ENCODE peak calls at places on chromosomes 7 and 10, in nine cellular contexts. B, Q, W, H, X, R, L, D and V are unnamed samples. For H3K4me1, the result is how much of the 10 kb centered on the place peaks cover.

GRCh38 chr7:140165422-140165821 is 11.4 kb downstream of the KDM7A start:
- DNase-seq in R (no peak), L (no peak), X (peak), H (no peak), W (no peak), D (no peak), B (no peak), Q (no peak), V (no peak)

GRCh38 chr7:37187179-37187578 is 261.5 kb downstream of the ELMO1 start:
- DNase-seq in H (no peak), Q (no peak), B (no peak), X (no peak), W (no peak), R (no peak), D (no peak), L (no peak), V (no peak)

GRCh38 chr7:90629306-90629918 is 33.3 kb downstream of the CDK14 start:
- DNase-seq in R (no peak), W (peak), Q (no peak), X (peak), B (no peak), D (peak), H (no peak), L (no peak), V (no peak)

GRCh38 chr10:48383393-48383792 is 76.9 kb downstream of the MAPK8 start:
- DNase-seq in R (no peak), B (no peak), X (no peak), H (no peak), W (no peak), L (no peak), D (no peak), Q (no peak), V (no peak)

GRCh38 chr7:57398548-57398947 is 51.4 kb upstream of the ZNF716 start:
- DNase-seq in H (no peak), R (no peak), X (no peak), L (no peak), Q (no peak), W (no peak), D (no peak), B (no peak), V (no peak)

GRCh38 chr7:63038987-63039386 is 959.7 kb upstream of the ZNF722 start:
- DNase-seq in R (no peak), X (no peak), W (no peak), B (no peak), Q (no peak), D (no peak), L (no peak), H (no peak), V (no peak)

GRCh38 chr7:139725077-139725476 is 52.7 kb downstream of the HIPK2 start:
- DNase-seq in L (no peak), D (peak), B (no peak), Q (no peak), W (no peak), H (no peak), R (no peak), X (peak), V (no peak)

GRCh38 chr7:155143381-155143780 is 73.3 kb downstream of the HTR5A start:
- DNase-seq in H (no peak), B (no peak), W (no peak), Q (no peak), D (no peak), X (no peak), L (no peak), R (no peak), V (no peak)

GRCh38 chr7:69537691-69538090 is 60.6 kb upstream of the AUTS2 start:
- DNase-seq in Q (no peak), B (no peak), R (no peak), W (no peak), H (no peak), D (no peak), L (no peak), X (no peak), V (no peak)

GRCh38 chr7:72334733-72335132 is 77.4 kb downstream of the CALN1 start:
- DNase-seq in X (no peak), R (no peak), H (no peak), B (no peak), L (no peak), W (no peak), D (no peak), Q (no peak), V (no peak)

GRCh38 chr7:39238209-39238869 is 260.6 kb downstream of the POU6F2 start:
- DNase-seq in R (no peak), X (no peak), D (no peak), L (no peak), B (no peak), H (no peak), Q (no peak), W (no peak), V (peak)

GRCh38 chr10:30116254-30116573 is 56.8 kb upstream of the JCAD start:
- DNase-seq in Q (no peak), W (no peak), D (no peak), L (no peak), R (no peak), X (no peak), B (no peak), H (no peak), V (no peak)

GRCh38 chr7:111474723-111475418 is 87.4 kb downstream of the IMMP2L start:
- DNase-seq in L (no peak), D (no peak), H (no peak), W (no peak), R (no peak), B (no peak), Q (no peak), X (no peak), V (no peak)

GRCh38 chr7:99928994-99929729 is at the start of gene GJC3:
- DNase-seq in B (peak), Q (peak), W (peak), X (peak), R (peak), H (peak), L (peak), D (peak), V (peak)

GRCh38 chr7:29239638-29240037 is 45.1 kb downstream of the CHN2 start:
- DNase-seq in D (no peak), W (no peak), X (no peak), L (no peak), R (no peak), H (no peak), Q (no peak), B (no peak), V (peak)

GRCh38 chr10:127904931-127905622 is 1.8 kb upstream of the PTPRE start:
- DNase-seq in R (no peak), W (no peak), B (no peak), D (no peak), X (no peak), L (no peak), H (no peak), Q (no peak), V (peak)

GRCh38 chr10:89793649-89794254 is 92.4 kb downstream of the KIF20B start:
- DNase-seq in X (peak), H (no peak), B (no peak), R (no peak), Q (no peak), D (peak), L (no peak), W (peak), V (no peak)

GRCh38 chr7:143444063-143444782 is 970 bp downstream of the TAS2R60 start:
- DNase-seq in W (no peak), Q (no peak), B (no peak), R (no peak), H (no peak), X (no peak), D (no peak), L (no peak), V (no peak)

GRCh38 chr10:60914676-60915075 is 29.3 kb downstream of the RHOBTB1 start:
- DNase-seq in B (no peak), R (no peak), H (peak), L (no peak), Q (no peak), W (no peak), X (peak), D (no peak), V (no peak)

GRCh38 chr10:77724820-77725219 is 87.2 kb upstream of the KCNMA1 start:
- DNase-seq in X (no peak), L (no peak), H (no peak), Q (no peak), D (no peak), B (no peak), R (no peak), W (no peak), V (no peak)

GRCh38 chr10:77686096-77686495 is 48.5 kb upstream of the KCNMA1 start:
- DNase-seq in Q (no peak), L (no peak), W (no peak), B (no peak), D (no peak), X (no peak), H (no peak), R (no peak), V (no peak)

GRCh38 chr10:63114031-63114814 is 18.9 kb upstream of the NRBF2 start:
- DNase-seq in Q (no peak), R (peak), L (peak), W (no peak), X (peak), B (peak), H (peak), D (no peak), V (peak)

DNA sequence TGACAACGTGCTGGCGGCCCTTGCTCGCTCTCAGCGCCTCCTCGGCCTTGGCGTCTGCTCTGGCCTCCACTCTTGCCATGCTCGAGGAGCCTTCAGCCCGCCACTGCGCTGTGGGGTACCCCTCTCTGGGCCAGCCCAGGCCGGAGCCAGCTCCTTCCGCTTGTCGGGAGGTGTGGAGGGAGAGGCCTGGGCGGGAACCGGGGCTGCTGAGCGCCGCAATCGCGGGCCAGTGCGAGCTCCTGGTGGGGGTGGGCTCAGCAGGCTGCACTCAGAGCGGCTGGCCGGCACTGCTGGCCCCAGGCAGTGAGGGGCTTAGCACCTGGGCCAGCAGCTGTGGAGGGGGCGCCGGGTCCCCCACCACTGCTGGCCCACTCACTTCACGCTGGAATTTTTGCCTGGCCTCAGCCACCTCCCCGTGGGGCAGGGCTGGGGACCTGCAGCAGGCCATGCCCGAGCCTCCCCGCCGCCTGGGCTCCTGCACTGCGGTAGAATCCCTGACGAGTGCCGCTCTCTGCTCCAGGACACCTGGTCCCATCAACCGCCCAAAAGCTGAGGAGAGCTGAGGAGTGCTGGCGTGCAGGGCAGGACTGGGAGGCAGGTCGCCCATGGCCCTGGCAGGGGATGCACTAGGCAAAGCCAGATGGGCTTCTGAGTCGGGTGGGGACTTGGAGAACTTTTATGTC is 372.2 kb upstream of the NRG3 start:
- DNase-seq in H (no peak), W (no peak), R (no peak), B (no peak), X (no peak), D (no peak), L (no peak), Q (no peak), V (no peak)
- H3K4me1 ChIP-seq in H (under half), W (under half), R (under half), B (under half), X (under half), D (under half), L (under half), Q (under half), V (under half)

DNA sequence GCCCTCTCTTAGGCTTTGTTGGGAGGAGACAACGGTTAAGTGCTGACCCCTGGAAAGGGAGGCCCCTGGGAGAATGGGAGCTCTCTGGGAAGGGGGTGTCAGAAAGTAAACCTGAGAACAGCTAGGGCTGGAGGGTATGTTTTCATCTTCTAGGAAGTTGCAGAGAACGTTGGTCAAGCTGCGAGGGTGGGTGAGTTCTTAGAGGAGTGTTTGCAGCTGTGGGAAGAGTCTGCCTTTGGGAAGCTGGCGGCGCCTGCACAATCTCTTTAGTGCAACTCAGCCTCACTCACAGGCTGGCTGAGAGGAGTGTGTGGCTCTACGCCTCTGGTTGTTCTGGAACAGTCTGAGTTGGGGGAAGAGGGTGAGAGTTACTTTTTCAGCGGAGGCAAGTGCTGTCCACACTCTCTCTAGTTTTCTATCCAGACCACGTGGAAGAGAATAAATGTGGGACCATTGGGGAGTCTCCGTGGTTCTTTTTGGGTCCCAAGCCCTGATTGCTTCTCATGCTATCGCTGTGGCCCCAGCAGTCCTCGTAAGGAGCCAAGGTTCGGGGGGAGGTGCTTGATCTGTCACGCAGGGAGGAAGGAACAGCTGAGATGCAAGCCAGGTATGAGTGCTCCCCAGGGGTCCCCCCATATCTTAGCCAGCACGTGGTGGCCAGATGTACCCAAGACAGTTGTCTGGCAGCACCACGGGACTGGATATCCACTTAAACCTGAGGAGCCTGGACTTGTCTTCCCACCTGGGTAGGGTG is 237.2 kb downstream of the BUB3 start:
- DNase-seq in R (no peak), H (no peak), W (no peak), L (no peak), Q (no peak), X (no peak), D (no peak), B (no peak), V (no peak)
- H3K4me1 ChIP-seq in R (under half), H (under half), W (under half), L (under half), Q (under half), X (under half), D (under half), B (under half), V (under half)

GRCh38 chr10:22701132-22701851 is 13.1 kb downstream of the PIP4K2A start:
- DNase-seq in R (no peak), W (no peak), L (no peak), B (no peak), H (no peak), D (no peak), X (no peak), Q (no peak), V (no peak)

GRCh38 chr10:22700489-22700888 is 13.9 kb downstream of the PIP4K2A start:
- DNase-seq in R (no peak), X (no peak), W (no peak), L (no peak), Q (no peak), B (no peak), H (no peak), D (no peak), V (no peak)

GRCh38 chr10:22704348-22705341 is 9.7 kb downstream of the PIP4K2A start:
- DNase-seq in L (no peak), X (no peak), W (no peak), B (no peak), Q (no peak), H (no peak), R (no peak), D (peak), V (no peak)

GRCh38 chr10:22699976-22700375 is 14.4 kb downstream of the PIP4K2A start:
- DNase-seq in B (no peak), L (no peak), H (no peak), Q (no peak), R (no peak), W (no peak), X (no peak), D (no peak), V (no peak)

DNA sequence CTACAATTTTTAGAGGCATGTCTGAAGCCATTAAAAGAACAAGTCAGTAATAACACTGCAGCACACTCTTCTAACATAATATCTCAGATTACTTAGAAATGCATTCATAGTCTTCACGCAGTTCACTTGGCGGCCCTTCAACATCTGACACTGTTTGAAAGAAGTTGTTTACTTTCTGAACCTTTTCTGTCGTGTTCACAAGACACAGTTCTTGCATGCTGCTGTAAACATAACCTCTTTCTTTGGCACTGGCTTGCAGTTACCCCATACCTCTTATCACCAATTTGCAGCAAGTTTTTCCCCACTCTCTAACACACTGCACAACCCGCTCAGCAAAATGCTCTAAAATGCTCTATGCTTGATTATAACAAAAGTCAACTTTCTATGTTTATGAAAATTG is 12.0 kb downstream of the PIP4K2A start:
- DNase-seq in Q (no peak), R (no peak), D (no peak), L (no peak), B (no peak), W (no peak), X (peak), H (no peak), V (no peak)
- H3K4me1 ChIP-seq in Q (under half), R (under half), D (under half), L (under half), B (under half), W (under half), X (under half), H (under half), V (under half)

DNA sequence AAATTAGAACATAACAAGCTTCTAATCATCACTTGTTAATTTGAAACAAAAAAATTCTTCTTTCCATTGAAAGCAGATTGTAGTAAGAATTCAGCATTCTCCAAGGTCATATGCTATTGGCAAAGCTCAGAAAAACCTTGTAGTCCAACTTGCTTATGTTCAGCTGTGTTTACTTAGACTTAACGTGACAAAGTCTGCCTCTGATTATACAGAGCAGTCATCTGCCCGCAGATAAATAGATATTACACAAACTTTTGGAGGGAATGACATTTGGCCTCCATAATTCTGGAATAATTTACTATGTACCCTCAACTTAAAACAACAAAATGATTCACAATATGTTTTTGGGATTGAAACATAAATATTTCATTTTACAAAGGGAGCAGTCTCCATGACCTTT is 45.8 kb downstream of the MKX start:
- DNase-seq in H (no peak), B (no peak), R (no peak), X (no peak), D (no peak), L (no peak), Q (no peak), W (no peak), V (no peak)
- H3K4me1 ChIP-seq in H (under half), B (under half), R (under half), X (under half), D (under half), L (under half), Q (under half), W (under half), V (under half)

GRCh38 chr10:79098061-79098460 is 29.3 kb downstream of the ZMIZ1 start:
- DNase-seq in D (no peak), R (no peak), Q (no peak), B (no peak), X (no peak), W (no peak), H (no peak), L (no peak), V (no peak)
- H3K4me1 ChIP-seq in D (half or more), R (half or more), Q (half or more), B (under half), X (half or more), W (under half), H (half or more), L (under half), V (half or more)

DNA sequence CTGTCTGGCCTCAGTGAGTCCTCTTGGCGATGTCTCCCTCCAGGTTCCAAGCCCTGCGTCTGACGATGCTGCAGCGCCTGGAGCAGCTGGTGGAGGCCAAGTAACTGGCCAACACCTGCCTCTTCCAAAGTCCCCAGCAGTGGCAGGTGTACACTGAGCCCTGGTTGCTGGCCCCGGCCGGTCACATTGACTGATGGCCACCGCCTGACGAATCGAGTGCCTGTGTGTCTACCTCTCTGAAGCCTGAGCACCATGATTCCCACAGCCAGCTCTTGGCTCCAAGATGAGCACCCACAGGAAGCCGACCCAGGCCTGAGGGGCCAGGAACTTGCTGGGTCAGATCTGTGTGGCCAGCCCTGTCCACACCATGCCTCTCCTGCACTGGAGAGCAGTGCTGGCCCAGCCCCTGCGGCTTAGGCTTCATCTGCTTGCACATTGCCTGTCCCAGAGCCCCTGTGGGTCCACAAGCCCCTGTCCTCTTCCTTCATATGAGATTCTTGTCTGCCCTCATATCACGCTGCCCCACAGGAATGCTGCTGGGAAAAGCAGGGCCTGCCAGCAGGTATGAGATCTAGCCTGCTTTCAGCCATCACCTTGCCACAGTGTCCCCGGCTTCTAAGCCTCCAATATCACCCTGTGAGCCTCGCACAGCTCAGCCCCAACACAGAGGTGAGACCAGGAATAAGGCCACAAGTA is 7.3 kb upstream of the ZNF22 start:
- DNase-seq in W (no peak), R (no peak), H (peak), D (no peak), Q (no peak), X (no peak), L (no peak), B (no peak), V (no peak)
- H3K4me1 ChIP-seq in W (under half), R (half or more), H (under half), D (under half), Q (half or more), X (under half), L (under half), B (under half), V (under half)

GRCh38 chr7:105027176-105027853 is 13.3 kb downstream of the KMT2E start:
- DNase-seq in H (no peak), R (no peak), X (no peak), L (no peak), W (no peak), Q (no peak), D (no peak), B (no peak), V (no peak)
- H3K4me1 ChIP-seq in H (under half), R (half or more), X (under half), L (under half), W (under half), Q (half or more), D (half or more), B (under half), V (half or more)

GRCh38 chr7:151597541-151597940 is 77.8 kb upstream of the RHEB start:
- DNase-seq in W (no peak), R (no peak), Q (no peak), B (no peak), X (no peak), L (no peak), D (no peak), H (no peak), V (no peak)
- H3K4me1 ChIP-seq in W (under half), R (under half), Q (under half), B (under half), X (under half), L (under half), D (under half), H (under half), V (under half)